ENCODE peak calls at places on chromosomes 12 and 14, in seven cellular contexts. K is prostate gland, H is stomach, E is spleen, X is transverse colon, P is HCT116, V is Panc1. C is an unnamed sample.

GRCh38 chr12:2557589-2557988 is 237.2 kb upstream of the FKBP4 start:
- DNase-seq in X (no peak), E (no peak), K (no peak), H (no peak), P (no peak), V (no peak), C (no peak)

GRCh38 chr12:62761658-62762057 is 173.3 kb downstream of the PPM1H start:
- DNase-seq in H (no peak), P (no peak), X (no peak), V (no peak), K (no peak), E (no peak), C (no peak)

GRCh38 chr12:15982471-15982870 is 71.3 kb downstream of the DERA start:
- DNase-seq in P (no peak), V (no peak), X (no peak), H (no peak), E (no peak), K (no peak), C (no peak)

GRCh38 chr12:126038434-126038833 is 973.2 kb downstream of the AACS start:
- DNase-seq in K (no peak), H (no peak), E (no peak), X (no peak), P (no peak), V (no peak), C (no peak)

GRCh38 chr12:104490850-104491249 is 34.1 kb downstream of the CHST11 start:
- DNase-seq in K (no peak), H (no peak), V (no peak), E (no peak), X (no peak), P (no peak), C (no peak)

GRCh38 chr12:102343361-102344121 is 136.8 kb downstream of the IGF1 start:
- DNase-seq in P (no peak), V (no peak), E (no peak), K (no peak), X (no peak), H (no peak), C (no peak)

GRCh38 chr14:43204816-43205215 is 1302.3 kb downstream of the FSCB start:
- DNase-seq in V (no peak), E (no peak), P (no peak), K (no peak), X (no peak), H (no peak), C (no peak)

GRCh38 chr12:24226745-24227350 is 277.4 kb upstream of the SOX5 start:
- DNase-seq in K (no peak), P (no peak), V (no peak), H (no peak), E (no peak), X (no peak), C (no peak)

GRCh38 chr14:60544659-60545058 is 35.7 kb downstream of the SIX6 start:
- DNase-seq in X (no peak), K (no peak), P (no peak), H (no peak), E (no peak), V (no peak), C (no peak)

GRCh38 chr12:91194500-91194899 is 11.9 kb upstream of the DCN start:
- DNase-seq in H (no peak), E (no peak), V (no peak), X (no peak), P (no peak), K (no peak), C (no peak)

GRCh38 chr12:62434504-62435336 is 31.9 kb upstream of the MON2 start:
- DNase-seq in E (peak), P (no peak), H (peak), V (no peak), X (peak), K (peak), C (no peak)

GRCh38 chr14:52329678-52330376 is 15.7 kb downstream of the PTGER2 start:
- DNase-seq in H (no peak), V (no peak), X (no peak), P (no peak), K (no peak), E (no peak), C (no peak)

GRCh38 chr12:116996648-116997047 is 85.9 kb downstream of the FBXW8 start:
- DNase-seq in H (no peak), V (no peak), P (no peak), E (no peak), X (no peak), K (no peak), C (no peak)
- TF ChIP-seq POLR2AphosphoS5 in H (no peak), V (no peak), P (no peak), E (no peak), X (no peak), K (no peak), C (no peak)

GRCh38 chr14:88388741-88389282 is 3.4 kb downstream of the SPATA7 start:
- DNase-seq in X (no peak), V (no peak), P (no peak), K (no peak), H (no peak), E (no peak), C (no peak)

GRCh38 chr14:88380405-88380804 is 5.1 kb upstream of the SPATA7 start:
- DNase-seq in V (no peak), P (no peak), H (no peak), K (no peak), E (no peak), X (no peak), C (no peak)

GRCh38 chr14:88386395-88386794 is 938 bp downstream of the SPATA7 start:
- DNase-seq in X (no peak), V (no peak), H (no peak), P (no peak), E (no peak), K (no peak), C (no peak)

GRCh38 chr14:88384653-88385205 is 728 bp upstream of the SPATA7 start:
- DNase-seq in E (no peak), H (no peak), X (no peak), V (no peak), K (no peak), P (no peak), C (no peak)

DNA sequence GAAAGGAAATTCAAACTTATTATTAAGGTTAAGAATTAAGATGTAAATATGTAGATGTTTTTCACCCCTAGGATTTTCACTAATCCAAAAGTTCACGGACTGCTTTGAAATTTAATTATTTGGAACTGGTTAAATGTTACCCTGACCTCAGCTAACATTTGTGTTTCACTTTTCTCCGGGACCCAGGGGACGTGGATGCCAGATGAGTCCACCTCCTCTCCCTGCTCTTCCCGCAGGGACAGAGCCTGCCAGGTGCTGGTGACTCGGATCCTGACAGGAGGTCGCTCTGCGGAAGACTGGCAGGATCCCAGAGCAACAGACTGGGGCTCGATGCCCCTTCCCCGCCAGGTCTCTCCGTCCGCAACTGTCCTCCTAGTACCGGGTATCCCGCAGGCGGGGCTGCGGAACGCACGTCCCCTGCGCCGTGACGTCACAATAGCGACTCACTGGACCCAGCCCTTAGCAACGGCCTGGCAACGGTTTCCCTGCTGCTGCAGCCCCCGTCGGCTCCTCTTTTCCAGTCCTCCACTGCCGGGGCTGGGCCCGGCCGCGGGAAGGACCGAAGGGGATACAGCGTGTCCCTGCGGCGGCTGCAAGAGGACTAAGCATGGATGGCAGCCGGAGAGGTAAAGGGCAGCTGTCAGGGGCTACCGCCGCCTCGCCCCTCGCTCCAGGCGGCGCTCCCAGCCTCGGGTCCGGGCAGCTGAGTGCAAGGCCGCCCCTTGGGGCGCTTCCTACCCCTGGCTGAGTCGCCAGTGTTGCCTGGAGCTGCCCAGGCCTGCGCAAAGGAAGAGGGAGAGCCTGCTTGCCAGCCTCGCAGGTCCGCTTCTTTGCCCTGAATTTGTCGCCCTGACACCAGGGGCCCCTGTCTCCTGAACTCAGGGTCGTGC is at the start of gene SPATA7:
- DNase-seq in P (peak), H (peak), K (peak), X (peak), E (peak), V (peak), C (peak)
- TF ChIP-seq POLR2AphosphoS5 in P (peak), H (peak), K (peak), X (peak), E (peak), V (peak), C (peak)

GRCh38 chr12:6231359-6232268 is 31.4 kb downstream of the CD9 start:
- DNase-seq in V (no peak), H (no peak), K (no peak), E (no peak), P (no peak), X (no peak), C (no peak)
- TF ChIP-seq POLR2AphosphoS5 in V (no peak), H (no peak), K (no peak), E (no peak), P (no peak), X (no peak), C (no peak)

GRCh38 chr14:95712398-95712797 is 1.5 kb downstream of the TCL1A start:
- DNase-seq in H (no peak), K (no peak), P (no peak), E (peak), X (no peak), V (no peak), C (no peak)
- TF ChIP-seq POLR2AphosphoS5 in H (no peak), K (no peak), P (no peak), E (no peak), X (no peak), V (no peak), C (no peak)

GRCh38 chr14:54742492-54743350 is 159.9 kb downstream of the GCH1 start:
- DNase-seq in P (no peak), V (no peak), X (no peak), E (no peak), H (no peak), K (no peak), C (no peak)
- TF ChIP-seq POLR2AphosphoS5 in P (no peak), V (no peak), X (no peak), E (no peak), H (no peak), K (no peak), C (no peak)

GRCh38 chr12:29737616-29738015 is 46.1 kb downstream of the TMTC1 start:
- DNase-seq in P (no peak), V (no peak), E (no peak), X (no peak), K (no peak), H (no peak), C (no peak)
- TF ChIP-seq POLR2AphosphoS5 in P (no peak), V (no peak), E (no peak), X (no peak), K (no peak), H (no peak), C (no peak)

C was measured in GM12878.